ENCODE peak calls at places on chromosomes 12 and 14, in ten cellular contexts. One of them, this sample, is unnamed.

GRCh38 chr12:8465597-8465996 is 9.8 kb downstream of the CLEC6A start:
- DNase-seq in HCT116: no peak
- DNase-seq in sigmoid colon: no peak
- DNase-seq in IMR-90: no peak
- DNase-seq in A549: no peak
- DNase-seq in uterus: no peak
- DNase-seq in adrenal gland: no peak
- DNase-seq in transverse colon: no peak
- DNase-seq in heart left ventricle: no peak
- DNase-seq in Peyer's patch: no peak
- DNase-seq in this sample: no peak

GRCh38 chr12:129160282-129160681 is 307.0 kb downstream of the GLT1D1 start:
- DNase-seq in HCT116: no peak
- DNase-seq in sigmoid colon: no peak
- DNase-seq in IMR-90: no peak
- DNase-seq in A549: no peak
- DNase-seq in uterus: no peak
- DNase-seq in adrenal gland: no peak
- DNase-seq in transverse colon: no peak
- DNase-seq in heart left ventricle: no peak
- DNase-seq in Peyer's patch: no peak
- DNase-seq in this sample: no peak

GRCh38 chr12:79360269-79360668 is 330.5 kb downstream of the PAWR start:
- DNase-seq in HCT116: no peak
- DNase-seq in sigmoid colon: no peak
- DNase-seq in IMR-90: no peak
- DNase-seq in A549: no peak
- DNase-seq in uterus: no peak
- DNase-seq in adrenal gland: no peak
- DNase-seq in transverse colon: no peak
- DNase-seq in heart left ventricle: no peak
- DNase-seq in Peyer's patch: no peak
- DNase-seq in this sample: no peak

GRCh38 chr12:51932218-51933076 is 19.1 kb upstream of the ACVR1B start:
- DNase-seq in HCT116: no peak
- DNase-seq in sigmoid colon: no peak
- DNase-seq in IMR-90: no peak
- DNase-seq in A549: no peak
- DNase-seq in uterus: no peak
- DNase-seq in adrenal gland: no peak
- DNase-seq in transverse colon: no peak
- DNase-seq in heart left ventricle: no peak
- DNase-seq in Peyer's patch: no peak
- DNase-seq in this sample: no peak

GRCh38 chr12:23751641-23752040 is 197.8 kb downstream of the SOX5 start:
- DNase-seq in HCT116: no peak
- DNase-seq in sigmoid colon: no peak
- DNase-seq in IMR-90: no peak
- DNase-seq in A549: no peak
- DNase-seq in uterus: no peak
- DNase-seq in adrenal gland: no peak
- DNase-seq in transverse colon: no peak
- DNase-seq in heart left ventricle: no peak
- DNase-seq in Peyer's patch: no peak
- DNase-seq in this sample: no peak

GRCh38 chr12:4242595-4242994 is 31.0 kb upstream of the CCND2 start:
- DNase-seq in HCT116: no peak
- DNase-seq in sigmoid colon: no peak
- DNase-seq in IMR-90: no peak
- DNase-seq in A549: no peak
- DNase-seq in uterus: no peak
- DNase-seq in adrenal gland: no peak
- DNase-seq in transverse colon: no peak
- DNase-seq in heart left ventricle: no peak
- DNase-seq in Peyer's patch: no peak
- DNase-seq in this sample: no peak

GRCh38 chr12:52041695-52042123 is 9.5 kb upstream of the NR4A1 start:
- DNase-seq in HCT116: no peak
- DNase-seq in sigmoid colon: peak; percentile 75
- DNase-seq in IMR-90: peak; percentile 44
- DNase-seq in A549: no peak
- DNase-seq in uterus: peak; percentile 60
- DNase-seq in adrenal gland: no peak
- DNase-seq in transverse colon: no peak
- DNase-seq in heart left ventricle: peak; percentile 70
- DNase-seq in Peyer's patch: no peak
- DNase-seq in this sample: no peak

GRCh38 chr12:8779862-8780261 is 42.6 kb upstream of the A2ML1 start:
- DNase-seq in HCT116: no peak
- DNase-seq in sigmoid colon: no peak
- DNase-seq in IMR-90: no peak
- DNase-seq in A549: no peak
- DNase-seq in uterus: no peak
- DNase-seq in adrenal gland: no peak
- DNase-seq in transverse colon: no peak
- DNase-seq in heart left ventricle: no peak
- DNase-seq in Peyer's patch: no peak
- DNase-seq in this sample: no peak

GRCh38 chr12:95205685-95206084 is 11.6 kb downstream of the FGD6 start:
- DNase-seq in HCT116: no peak
- DNase-seq in sigmoid colon: peak; percentile 76
- DNase-seq in IMR-90: peak; percentile 90
- DNase-seq in A549: peak; percentile 40
- DNase-seq in uterus: peak; percentile 21
- DNase-seq in adrenal gland: peak; percentile 60
- DNase-seq in transverse colon: no peak
- DNase-seq in heart left ventricle: no peak
- DNase-seq in Peyer's patch: no peak
- DNase-seq in this sample: no peak

GRCh38 chr12:4483885-4484823 is 38.5 kb upstream of the FGF6 start:
- DNase-seq in HCT116: no peak
- DNase-seq in sigmoid colon: no peak
- DNase-seq in IMR-90: no peak
- DNase-seq in A549: no peak
- DNase-seq in uterus: no peak
- DNase-seq in adrenal gland: no peak
- DNase-seq in transverse colon: no peak
- DNase-seq in heart left ventricle: no peak
- DNase-seq in Peyer's patch: no peak
- DNase-seq in this sample: no peak

GRCh38 chr12:27822076-27822712 is 42.2 kb upstream of the MANSC4 start:
- DNase-seq in HCT116: peak; percentile 22
- DNase-seq in sigmoid colon: no peak
- DNase-seq in IMR-90: peak; percentile 97
- DNase-seq in A549: no peak
- DNase-seq in uterus: no peak
- DNase-seq in adrenal gland: no peak
- DNase-seq in transverse colon: no peak
- DNase-seq in heart left ventricle: no peak
- DNase-seq in Peyer's patch: no peak
- DNase-seq in this sample: no peak

GRCh38 chr12:10634427-10634826 is 21.0 kb upstream of the MAGOHB start:
- DNase-seq in HCT116: no peak
- DNase-seq in sigmoid colon: no peak
- DNase-seq in IMR-90: peak; percentile 71
- DNase-seq in A549: no peak
- DNase-seq in uterus: no peak
- DNase-seq in adrenal gland: no peak
- DNase-seq in transverse colon: no peak
- DNase-seq in heart left ventricle: no peak
- DNase-seq in Peyer's patch: no peak
- DNase-seq in this sample: no peak

GRCh38 chr12:77204055-77204454 is 138.7 kb upstream of the E2F7 start:
- DNase-seq in HCT116: no peak
- DNase-seq in sigmoid colon: no peak
- DNase-seq in IMR-90: peak; percentile 5
- DNase-seq in A549: no peak
- DNase-seq in uterus: no peak
- DNase-seq in adrenal gland: no peak
- DNase-seq in transverse colon: no peak
- DNase-seq in heart left ventricle: no peak
- DNase-seq in Peyer's patch: no peak
- DNase-seq in this sample: no peak

GRCh38 chr14:89324501-89325298 is 92.3 kb downstream of the FOXN3 start:
- DNase-seq in HCT116: no peak
- DNase-seq in sigmoid colon: no peak
- DNase-seq in IMR-90: no peak
- DNase-seq in A549: no peak
- DNase-seq in uterus: no peak
- DNase-seq in adrenal gland: no peak
- DNase-seq in transverse colon: no peak
- DNase-seq in heart left ventricle: no peak
- DNase-seq in Peyer's patch: no peak
- DNase-seq in this sample: no peak

GRCh38 chr12:59113831-59114273 is 193.5 kb upstream of the LRIG3 start:
- DNase-seq in HCT116: peak; percentile 72
- DNase-seq in sigmoid colon: peak; percentile 84
- DNase-seq in IMR-90: peak; percentile 81
- DNase-seq in A549: peak; percentile 43
- DNase-seq in uterus: peak; percentile 66
- DNase-seq in adrenal gland: peak; percentile 76
- DNase-seq in transverse colon: peak; percentile 78
- DNase-seq in heart left ventricle: peak; percentile 71
- DNase-seq in Peyer's patch: peak; percentile 69
- DNase-seq in this sample: no peak

GRCh38 chr14:38544766-38545165 is 288.9 kb upstream of the CLEC14A start:
- DNase-seq in HCT116: no peak
- DNase-seq in sigmoid colon: no peak
- DNase-seq in IMR-90: no peak
- DNase-seq in A549: no peak
- DNase-seq in uterus: no peak
- DNase-seq in adrenal gland: no peak
- DNase-seq in transverse colon: no peak
- DNase-seq in heart left ventricle: no peak
- DNase-seq in Peyer's patch: no peak
- DNase-seq in this sample: no peak

GRCh38 chr12:17076335-17076734 is 470.4 kb upstream of the LMO3 start:
- DNase-seq in HCT116: no peak
- DNase-seq in sigmoid colon: no peak
- DNase-seq in IMR-90: no peak
- DNase-seq in A549: peak; percentile 56
- DNase-seq in uterus: no peak
- DNase-seq in adrenal gland: no peak
- DNase-seq in transverse colon: no peak
- DNase-seq in heart left ventricle: no peak
- DNase-seq in Peyer's patch: no peak
- DNase-seq in this sample: no peak

GRCh38 chr12:56931474-56931978 is 2.7 kb downstream of the SDR9C7 start:
- DNase-seq in HCT116: peak; percentile 19
- DNase-seq in sigmoid colon: no peak
- DNase-seq in IMR-90: peak; percentile 57
- DNase-seq in A549: no peak
- DNase-seq in uterus: no peak
- DNase-seq in adrenal gland: no peak
- DNase-seq in transverse colon: no peak
- DNase-seq in heart left ventricle: no peak
- DNase-seq in Peyer's patch: no peak
- DNase-seq in this sample: no peak
- TF ChIP-seq POLR2A in HCT116: no peak
- TF ChIP-seq POLR2A in sigmoid colon: no peak
- TF ChIP-seq POLR2A in IMR-90: no peak
- TF ChIP-seq POLR2A in A549: no peak
- TF ChIP-seq POLR2A in uterus: no peak
- TF ChIP-seq POLR2A in adrenal gland: no peak
- TF ChIP-seq POLR2A in transverse colon: no peak
- TF ChIP-seq POLR2A in heart left ventricle: no peak
- TF ChIP-seq POLR2A in Peyer's patch: no peak
- TF ChIP-seq POLR2A in this sample: no peak

GRCh38 chr12:103530352-103530751 is 34.6 kb upstream of the C12orf42 start:
- DNase-seq in HCT116: no peak
- DNase-seq in sigmoid colon: no peak
- DNase-seq in IMR-90: no peak
- DNase-seq in A549: no peak
- DNase-seq in uterus: no peak
- DNase-seq in adrenal gland: no peak
- DNase-seq in transverse colon: no peak
- DNase-seq in heart left ventricle: no peak
- DNase-seq in Peyer's patch: no peak
- DNase-seq in this sample: no peak
- H3K4me3 ChIP-seq in HCT116: no peak overlapping the region
- H3K4me3 ChIP-seq in sigmoid colon: no peak overlapping the region
- H3K4me3 ChIP-seq in IMR-90: no peak overlapping the region
- H3K4me3 ChIP-seq in A549: no peak overlapping the region
- H3K4me3 ChIP-seq in uterus: no peak overlapping the region
- H3K4me3 ChIP-seq in adrenal gland: no peak overlapping the region
- H3K4me3 ChIP-seq in transverse colon: no peak overlapping the region
- H3K4me3 ChIP-seq in heart left ventricle: no peak overlapping the region
- H3K4me3 ChIP-seq in Peyer's patch: no peak overlapping the region
- H3K4me3 ChIP-seq in this sample: no peak overlapping the region

DNA sequence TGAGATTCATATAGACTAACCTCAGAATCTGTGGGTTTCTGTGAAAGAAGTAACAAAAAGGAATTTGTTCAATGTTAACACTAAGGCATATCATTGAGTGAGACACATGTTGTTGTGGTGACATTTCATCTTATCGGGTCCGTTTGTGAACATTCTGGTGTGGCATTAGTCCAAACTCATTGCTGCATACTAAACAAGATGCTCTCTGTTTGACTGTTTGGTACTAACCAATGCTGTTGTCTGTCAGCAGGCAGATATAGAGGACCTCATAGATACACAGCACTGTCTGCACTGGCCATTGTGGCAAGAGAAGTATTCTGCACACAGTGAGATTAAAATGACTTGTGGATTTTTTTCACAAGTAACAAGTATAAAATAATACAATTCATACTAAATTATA is 41.2 kb downstream of the SLC25A21 start:
- DNase-seq in HCT116: no peak
- DNase-seq in sigmoid colon: no peak
- DNase-seq in IMR-90: no peak
- DNase-seq in A549: no peak
- DNase-seq in uterus: no peak
- DNase-seq in adrenal gland: no peak
- DNase-seq in transverse colon: no peak
- DNase-seq in heart left ventricle: no peak
- DNase-seq in Peyer's patch: no peak
- DNase-seq in this sample: no peak
- H3K9me3 ChIP-seq in HCT116: no peaks in the 10 kb centered on the region
- H3K9me3 ChIP-seq in sigmoid colon: no peaks in the 10 kb centered on the region
- H3K9me3 ChIP-seq in IMR-90: no peaks in the 10 kb centered on the region
- H3K9me3 ChIP-seq in A549: no peaks in the 10 kb centered on the region
- H3K9me3 ChIP-seq in uterus: no peaks in the 10 kb centered on the region
- H3K9me3 ChIP-seq in adrenal gland: no peaks in the 10 kb centered on the region
- H3K9me3 ChIP-seq in transverse colon: no peaks in the 10 kb centered on the region
- H3K9me3 ChIP-seq in heart left ventricle: no peaks in the 10 kb centered on the region
- H3K9me3 ChIP-seq in Peyer's patch: no peaks in the 10 kb centered on the region
- H3K9me3 ChIP-seq in this sample: no peaks in the 10 kb centered on the region

DNA sequence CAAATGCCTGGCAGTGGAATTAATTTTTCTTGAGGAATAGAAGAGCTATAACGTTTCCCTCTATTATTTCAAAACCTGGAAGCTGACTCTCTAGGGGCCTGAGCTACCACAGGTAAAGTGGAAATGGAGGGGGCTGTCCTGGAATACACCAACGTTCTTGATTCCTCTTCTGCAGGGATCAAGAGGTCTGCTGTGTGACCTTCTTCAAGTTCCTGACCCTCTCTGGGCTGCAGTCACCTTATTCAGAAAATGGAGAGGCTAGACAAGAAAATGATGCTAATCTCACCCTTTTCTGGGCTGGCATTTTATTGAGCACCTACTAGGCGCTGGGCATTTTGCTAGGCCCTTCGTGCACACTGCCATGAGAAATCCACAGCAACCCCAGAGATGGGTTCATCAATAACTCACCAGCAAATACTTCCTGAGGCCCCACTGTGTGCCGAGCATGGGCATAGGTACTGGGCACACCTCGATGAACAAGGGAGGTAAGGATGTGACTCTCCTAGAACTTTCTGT is 55.2 kb upstream of the DLK1 start:
- DNase-seq in HCT116: no peak
- DNase-seq in sigmoid colon: no peak
- DNase-seq in IMR-90: no peak
- DNase-seq in A549: no peak
- DNase-seq in uterus: no peak
- DNase-seq in adrenal gland: no peak
- DNase-seq in transverse colon: no peak
- DNase-seq in heart left ventricle: no peak
- DNase-seq in Peyer's patch: no peak
- DNase-seq in this sample: no peak
- TF ChIP-seq POLR2A in HCT116: no peak
- TF ChIP-seq POLR2A in sigmoid colon: no peak
- TF ChIP-seq POLR2A in IMR-90: no peak
- TF ChIP-seq POLR2A in A549: no peak
- TF ChIP-seq POLR2A in uterus: no peak
- TF ChIP-seq POLR2A in adrenal gland: no peak
- TF ChIP-seq POLR2A in transverse colon: no peak
- TF ChIP-seq POLR2A in heart left ventricle: no peak
- TF ChIP-seq POLR2A in Peyer's patch: no peak
- TF ChIP-seq POLR2A in this sample: no peak

This sample was measured in esophagus squamous epithelium.